ENCODE peak calls at places on chromosome 1, in five cellular contexts. K is mammary epithelial cell, F is pancreas, Z is mesenchymal stem cell, I is colonic mucosa. T is an unnamed sample. For H3K36me3 and H3K27me3, the result is how much of the 10 kb centered on the place peaks cover.

GRCh38 chr1:18743233-18743632 is 112.6 kb downstream of the PAX7 start:
- DNase-seq in K (no peak), F (no peak), Z (no peak), I (no peak), T (no peak)

GRCh38 chr1:237702161-237702560 is 188.6 kb downstream of the ZP4 start:
- DNase-seq in K (no peak), F (no peak), Z (no peak), I (no peak), T (no peak)

GRCh38 chr1:99503276-99503747 is 142.6 kb upstream of the PALMD start:
- DNase-seq in K (peak), F (no peak), Z (peak), I (no peak), T (peak)

GRCh38 chr1:232334811-232335210 is 295.1 kb downstream of the SIPA1L2 start:
- DNase-seq in K (peak), F (no peak), Z (no peak), I (no peak), T (no peak)

GRCh38 chr1:22582670-22583635 is 19.7 kb downstream of the EPHA8 start:
- DNase-seq in K (no peak), F (no peak), Z (no peak), I (no peak), T (no peak)

GRCh38 chr1:182330303-182330702 is 61.3 kb downstream of the GLUL start:
- DNase-seq in K (peak), F (no peak), Z (no peak), I (no peak), T (no peak)

GRCh38 chr1:185284106-185284505 is 32.9 kb downstream of the IVNS1ABP start:
- DNase-seq in K (no peak), F (no peak), Z (peak), I (no peak), T (no peak)

GRCh38 chr1:203210350-203210749 is 19.1 kb downstream of the CHIT1 start:
- DNase-seq in K (no peak), F (no peak), Z (no peak), I (no peak), T (no peak)

GRCh38 chr1:77825356-77825709 is 45.9 kb downstream of the MIGA1 start:
- DNase-seq in K (peak), F (no peak), Z (peak), I (no peak), T (peak)

GRCh38 chr1:84892657-84893618 is at the start of gene LPAR3:
- DNase-seq in K (peak), F (peak), Z (peak), I (peak), T (no peak)

GRCh38 chr1:41626616-41627375 is 142.3 kb upstream of the EDN2 start:
- DNase-seq in K (peak), F (no peak), Z (no peak), I (no peak), T (no peak)

GRCh38 chr1:95039360-95040031 is 33.3 kb downstream of the ALG14 start:
- DNase-seq in K (peak), F (no peak), Z (peak), I (no peak), T (no peak)

GRCh38 chr1:232669981-232670763 is 40.2 kb upstream of the SIPA1L2 start:
- DNase-seq in K (no peak), F (no peak), Z (no peak), I (no peak), T (peak)

GRCh38 chr1:25769625-25770024 is 30.4 kb upstream of the SELENON start:
- DNase-seq in K (no peak), F (no peak), Z (no peak), I (no peak), T (no peak)

GRCh38 chr1:3822421-3822820 is 26.1 kb upstream of the LRRC47 start:
- DNase-seq in K (no peak), F (peak), Z (no peak), I (no peak), T (no peak)

GRCh38 chr1:3820316-3820715 is 24.0 kb upstream of the LRRC47 start:
- DNase-seq in K (no peak), F (peak), Z (no peak), I (no peak), T (no peak)

GRCh38 chr1:3819626-3820245 is 23.4 kb upstream of the LRRC47 start:
- DNase-seq in K (peak), F (peak), Z (no peak), I (no peak), T (no peak)

GRCh38 chr1:3821934-3822307 is 25.6 kb upstream of the LRRC47 start:
- DNase-seq in K (no peak), F (peak), Z (no peak), I (no peak), T (no peak)

GRCh38 chr1:3821004-3821933 is 25.0 kb upstream of the LRRC47 start:
- DNase-seq in K (no peak), F (peak), Z (no peak), I (no peak), T (no peak)
- H3K36me3 ChIP-seq in K (under half), F (under half), Z (half or more), I (under half), T (under half)

DNA sequence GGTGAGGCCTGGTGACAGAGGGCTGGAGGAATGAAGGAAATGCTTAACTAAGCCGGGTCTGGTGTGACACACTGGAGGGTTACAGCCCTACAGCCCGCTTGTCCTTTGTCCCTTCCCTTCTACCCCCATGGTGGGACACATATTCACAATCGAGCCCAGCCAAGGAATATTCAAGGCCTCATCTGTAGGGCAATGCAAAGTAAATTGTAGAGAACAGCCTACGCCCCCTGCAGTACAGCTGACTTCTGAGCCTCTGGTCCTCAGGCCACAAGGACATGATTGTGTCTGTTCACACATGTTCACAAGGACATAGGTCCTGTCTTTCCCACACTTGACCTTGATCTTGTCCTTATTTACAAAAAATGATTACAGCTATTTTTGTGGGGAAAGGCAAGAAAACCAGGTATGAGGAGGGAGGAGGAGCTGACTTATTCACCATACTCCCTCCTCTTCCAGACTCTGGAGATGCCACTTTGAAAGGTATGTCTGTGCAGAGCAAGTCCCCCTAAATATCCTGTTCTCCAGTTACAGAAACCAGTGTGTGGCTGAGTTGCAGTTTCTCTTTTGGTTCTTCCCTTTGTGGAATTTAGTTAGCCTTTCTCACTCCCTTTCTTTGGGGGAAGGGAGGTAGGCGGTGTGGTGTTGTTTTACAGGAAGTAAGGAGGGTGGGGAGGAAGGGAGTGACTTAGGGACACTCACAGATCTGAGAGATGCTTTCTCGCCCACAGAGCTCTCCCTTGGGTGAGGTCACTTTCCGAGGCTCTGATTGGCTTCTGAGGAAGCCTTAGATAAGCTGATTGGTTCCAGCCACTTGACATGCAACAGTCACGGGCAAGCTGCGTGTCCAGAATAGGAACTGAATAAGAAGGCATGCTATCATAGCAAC is 14.6 kb downstream of the POLR3GL start:
- DNase-seq in K (peak), F (no peak), Z (peak), I (peak), T (peak)
- H3K4me3 ChIP-seq in K (no peak), F (peak), Z (peak), I (peak), T (no peak)

DNA sequence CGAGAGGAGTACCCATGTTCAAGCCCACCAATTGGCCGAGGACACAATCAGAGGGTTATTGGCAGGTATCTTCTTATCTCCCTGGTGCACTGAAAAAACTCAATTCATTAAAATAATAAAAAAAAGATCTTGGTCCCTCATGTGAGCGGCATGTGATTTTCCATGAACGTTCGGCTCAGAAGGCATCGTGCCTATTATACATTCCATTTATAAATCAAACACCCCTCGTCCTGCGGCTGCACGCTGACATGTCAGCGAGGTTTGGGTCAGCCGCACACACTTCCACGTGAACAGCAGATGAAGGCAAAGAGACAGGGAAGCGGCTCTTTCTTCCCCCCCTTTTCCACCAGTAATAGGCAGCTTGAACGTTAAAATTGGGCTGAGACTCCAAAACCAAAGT is 31.3 kb upstream of the SMYD2 start:
- DNase-seq in K (no peak), F (no peak), Z (no peak), I (no peak), T (no peak)
- H3K27me3 ChIP-seq in K (under half), F (under half), Z (under half), I (under half), T (under half)

GRCh38 chr1:9607352-9607751 is 18.6 kb downstream of the TMEM201 start:
- DNase-seq in K (no peak), F (no peak), Z (no peak), I (no peak), T (no peak)

GRCh38 chr1:9610548-9610947 is 21.8 kb downstream of the TMEM201 start:
- DNase-seq in K (no peak), F (peak), Z (no peak), I (no peak), T (no peak)

GRCh38 chr1:9611716-9612115 is 23.0 kb downstream of the TMEM201 start:
- DNase-seq in K (no peak), F (no peak), Z (no peak), I (no peak), T (no peak)

GRCh38 chr1:9612162-9612845 is 23.6 kb downstream of the TMEM201 start:
- DNase-seq in K (no peak), F (no peak), Z (no peak), I (no peak), T (no peak)

GRCh38 chr1:9609998-9610397 is 21.3 kb downstream of the TMEM201 start:
- DNase-seq in K (no peak), F (no peak), Z (no peak), I (no peak), T (no peak)
- H3K36me3 ChIP-seq in K (under half), F (under half), Z (under half), I (under half), T (under half)